ENCODE peak calls at places on chromosome 3, in five cellular contexts. U, I, N, K and X are unnamed samples. For H3K27me3, the result is how much of the 10 kb centered on the place peaks cover.

GRCh38 chr3:197584733-197585132 is 29.0 kb upstream of the BDH1 start:
- DNase-seq in U (no peak), I (no peak), N (no peak), K (no peak), X (no peak)

GRCh38 chr3:97793415-97794019 is 28.3 kb upstream of the CRYBG3 start:
- DNase-seq in U (no peak), I (peak), N (no peak), K (peak), X (no peak)

GRCh38 chr3:63278171-63278999 is at the start of gene SYNPR:
- DNase-seq in U (no peak), I (no peak), N (no peak), K (no peak), X (no peak)

GRCh38 chr3:11545186-11545851 is 98.4 kb downstream of the VGLL4 start:
- DNase-seq in U (peak), I (no peak), N (no peak), K (no peak), X (peak)

GRCh38 chr3:28050120-28050519 is 191.3 kb upstream of the CMC1 start:
- DNase-seq in U (no peak), I (no peak), N (no peak), K (no peak), X (no peak)

GRCh38 chr3:184806567-184807271 is 5.2 kb upstream of the VPS8 start:
- DNase-seq in U (peak), I (no peak), N (no peak), K (no peak), X (no peak)

GRCh38 chr3:44492496-44492895 is 15.0 kb upstream of the ZNF445 start:
- DNase-seq in U (no peak), I (no peak), N (no peak), K (no peak), X (no peak)

GRCh38 chr3:39748002-39748401 is 61.4 kb upstream of the MYRIP start:
- DNase-seq in U (no peak), I (no peak), N (no peak), K (no peak), X (no peak)

GRCh38 chr3:40968666-40969065 is 230.6 kb upstream of the CTNNB1 start:
- DNase-seq in U (no peak), I (no peak), N (no peak), K (no peak), X (no peak)

GRCh38 chr3:74465652-74466415 is 148.6 kb downstream of the CNTN3 start:
- DNase-seq in U (no peak), I (no peak), N (no peak), K (no peak), X (no peak)

GRCh38 chr3:174376346-174376745 is 482.8 kb upstream of the NAALADL2 start:
- DNase-seq in U (no peak), I (no peak), N (no peak), K (no peak), X (no peak)

GRCh38 chr3:39727415-39727814 is 82.0 kb upstream of the MYRIP start:
- DNase-seq in U (no peak), I (no peak), N (no peak), K (no peak), X (no peak)

GRCh38 chr3:45547764-45548683 is 46.5 kb upstream of the LIMD1 start:
- DNase-seq in U (no peak), I (no peak), N (no peak), K (peak), X (peak)

GRCh38 chr3:192957441-192957951 is 39.8 kb upstream of the MB21D2 start:
- DNase-seq in U (peak), I (no peak), N (peak), K (peak), X (peak)

GRCh38 chr3:74119221-74119620 is 494.5 kb upstream of the PDZRN3 start:
- DNase-seq in U (peak), I (no peak), N (no peak), K (no peak), X (no peak)

GRCh38 chr3:110414851-110415250 is 656.8 kb upstream of the NECTIN3 start:
- DNase-seq in U (no peak), I (no peak), N (no peak), K (no peak), X (no peak)

GRCh38 chr3:44976002-44976815 is at the start of the genes EXOSC7 and ZDHHC3:
- DNase-seq in U (peak), I (no peak), N (peak), K (peak), X (peak)

GRCh38 chr3:31035681-31036080 is 141.2 kb upstream of the GADL1 start:
- DNase-seq in U (no peak), I (no peak), N (no peak), K (no peak), X (no peak)

GRCh38 chr3:25493786-25494185 is 65.7 kb downstream of the RARB start:
- DNase-seq in U (no peak), I (no peak), N (no peak), K (no peak), X (no peak)

GRCh38 chr3:141796436-141797166 is 33.4 kb downstream of the GRK7 start:
- DNase-seq in U (peak), I (peak), N (no peak), K (peak), X (no peak)

GRCh38 chr3:146558811-146559210 is 14.4 kb upstream of the PLSCR1 start:
- DNase-seq in U (no peak), I (no peak), N (no peak), K (no peak), X (no peak)

GRCh38 chr3:10192953-10193691 is 28.4 kb downstream of the IRAK2 start:
- DNase-seq in U (peak), I (peak), N (peak), K (no peak), X (peak)

GRCh38 chr3:11447584-11448200 is 175.5 kb downstream of the ATG7 start:
- DNase-seq in U (no peak), I (no peak), N (no peak), K (no peak), X (no peak)

GRCh38 chr3:133935843-133936825 is 40.5 kb upstream of the RAB6B start:
- DNase-seq in U (no peak), I (no peak), N (peak), K (no peak), X (no peak)

GRCh38 chr3:195046441-195046840 is 224.5 kb downstream of the XXYLT1 start:
- DNase-seq in U (no peak), I (no peak), N (no peak), K (no peak), X (no peak)

GRCh38 chr3:124965413-124965812 is 30.9 kb upstream of the MUC13 start:
- DNase-seq in U (no peak), I (peak), N (no peak), K (no peak), X (no peak)

GRCh38 chr3:58536501-58537411 is at the start of gene ACOX2:
- DNase-seq in U (peak), I (no peak), N (peak), K (peak), X (peak)
- H3K4me3 ChIP-seq in U (no peak), I (no peak), N (peak), K (peak), X (peak)

GRCh38 chr3:13319821-13320220 is 100.3 kb downstream of the NUP210 start:
- DNase-seq in U (no peak), I (no peak), N (no peak), K (no peak), X (no peak)

GRCh38 chr3:13314877-13315276 is 105.2 kb downstream of the NUP210 start:
- DNase-seq in U (no peak), I (no peak), N (no peak), K (no peak), X (no peak)

GRCh38 chr3:13317596-13318320 is 102.4 kb downstream of the NUP210 start:
- DNase-seq in U (no peak), I (no peak), N (no peak), K (no peak), X (no peak)

GRCh38 chr3:13316603-13317002 is 103.5 kb downstream of the NUP210 start:
- DNase-seq in U (no peak), I (no peak), N (no peak), K (no peak), X (no peak)

GRCh38 chr3:13318626-13319470 is 101.3 kb downstream of the NUP210 start:
- DNase-seq in U (no peak), I (no peak), N (no peak), K (no peak), X (no peak)
- H3K27me3 ChIP-seq in U (under half), I (under half), N (under half), K (under half), X (under half)

GRCh38 chr3:196111939-196112386 is 30.1 kb upstream of the TFRC start:
- DNase-seq in U (no peak), I (peak), N (no peak), K (no peak), X (no peak)
- TF ChIP-seq POLR2A in U (no peak), I (no peak), N (no peak), K (no peak), X (no peak)

GRCh38 chr3:4846529-4846928 is 132.7 kb upstream of the BHLHE40 start:
- DNase-seq in U (no peak), I (no peak), N (no peak), K (no peak), X (no peak)
- H3K4me3 ChIP-seq in U (no peak), I (no peak), N (no peak), K (no peak), X (no peak)

GRCh38 chr3:190491533-190492054 is 22.3 kb upstream of the IL1RAP start:
- DNase-seq in U (no peak), I (no peak), N (no peak), K (no peak), X (no peak)

GRCh38 chr3:190492129-190492528 is 21.8 kb upstream of the IL1RAP start:
- DNase-seq in U (no peak), I (no peak), N (no peak), K (no peak), X (no peak)

GRCh38 chr3:190481779-190482178 is 32.1 kb upstream of the TMEM207 start:
- DNase-seq in U (no peak), I (no peak), N (no peak), K (no peak), X (no peak)

GRCh38 chr3:190486201-190486865 is 27.6 kb upstream of the IL1RAP start:
- DNase-seq in U (no peak), I (no peak), N (no peak), K (no peak), X (no peak)

GRCh38 chr3:190486908-190487607 is 26.8 kb upstream of the IL1RAP start:
- DNase-seq in U (no peak), I (no peak), N (no peak), K (no peak), X (no peak)
- H3K27me3 ChIP-seq in U (under half), I (under half), N (under half), K (under half), X (under half)

GRCh38 chr3:186875708-186876107 is 33.2 kb downstream of the ADIPOQ start:
- DNase-seq in U (no peak), I (no peak), N (no peak), K (no peak), X (no peak)

GRCh38 chr3:186869253-186870235 is 27.0 kb downstream of the ADIPOQ start:
- DNase-seq in U (no peak), I (no peak), N (no peak), K (no peak), X (no peak)

GRCh38 chr3:186871403-186871924 is 29.0 kb downstream of the ADIPOQ start:
- DNase-seq in U (no peak), I (no peak), N (no peak), K (no peak), X (no peak)

GRCh38 chr3:186870421-186871201 is 28.1 kb downstream of the ADIPOQ start:
- DNase-seq in U (no peak), I (no peak), N (no peak), K (no peak), X (no peak)
- TF ChIP-seq POLR2A in U (no peak), I (no peak), N (no peak), K (no peak), X (no peak)

GRCh38 chr3:129321887-129322286 is 43.2 kb downstream of the HMCES start:
- DNase-seq in U (no peak), I (no peak), N (no peak), K (no peak), X (no peak)
- H3K4me3 ChIP-seq in U (no peak), I (no peak), N (no peak), K (no peak), X (no peak)

GRCh38 chr3:169618894-169619792 is 44.4 kb downstream of the MECOM start:
- DNase-seq in U (no peak), I (no peak), N (no peak), K (no peak), X (no peak)
- H3K27me3 ChIP-seq in U (under half), I (under half), N (under half), K (under half), X (under half)

GRCh38 chr3:50333744-50334328 is 5.8 kb upstream of the TUSC2 start:
- DNase-seq in U (no peak), I (no peak), N (no peak), K (peak), X (no peak)
- TF ChIP-seq POLR2A in U (no peak), I (no peak), N (no peak), K (no peak), X (peak)

GRCh38 chr3:100073555-100074307 is 40.6 kb downstream of the FILIP1L start:
- DNase-seq in U (no peak), I (no peak), N (peak), K (no peak), X (peak)
- H3K4me3 ChIP-seq in U (no peak), I (peak), N (no peak), K (no peak), X (no peak)